ENCODE peak calls at places on chromosomes 1 and 21, in four cellular contexts. W is heart right ventricle, D is cardiac muscle cell, X is GM23338. Q is an unnamed sample.

GRCh38 chr1:46369542-46370213 is 24.4 kb upstream of the FAAH start:
- DNase-seq in W (no peak), D (peak; percentile 13), X (no peak), Q (peak; percentile 59)

GRCh38 chr1:67346982-67347381 is 39.3 kb downstream of the IL12RB2 start:
- DNase-seq in D (no peak), W (no peak), X (no peak), Q (no peak)

GRCh38 chr1:23371987-23372386 is 2.4 kb upstream of the ZNF436 start:
- DNase-seq in W (no peak), D (no peak), X (peak; percentile 27), Q (no peak)

GRCh38 chr1:6245869-6246496 is 2.0 kb downstream of the HES3 start:
- DNase-seq in W (no peak), X (peak; percentile 94), D (no peak), Q (peak; percentile 88)

GRCh38 chr1:241115784-241116183 is 241.2 kb downstream of the RGS7 start:
- DNase-seq in W (no peak), D (no peak), X (no peak), Q (no peak)

GRCh38 chr1:62381831-62382505 is 54.9 kb upstream of the USP1 start:
- DNase-seq in X (no peak), D (no peak), W (no peak), Q (no peak)

GRCh38 chr1:245322673-245323072 is 167.9 kb downstream of the KIF26B start:
- DNase-seq in D (no peak), W (no peak), X (no peak), Q (no peak)

GRCh38 chr1:53947172-53947835 is 1.2 kb downstream of the LRRC42 start:
- DNase-seq in W (no peak), X (no peak), D (no peak), Q (no peak)

GRCh38 chr1:20882837-20883236 is 95.7 kb upstream of the HP1BP3 start:
- DNase-seq in W (no peak), D (no peak), X (no peak), Q (no peak)

GRCh38 chr1:198162091-198162767 is 5.4 kb downstream of the NEK7 start:
- DNase-seq in X (no peak), D (no peak), W (no peak), Q (no peak)

GRCh38 chr1:84117868-84118267 is 26.2 kb upstream of the PRKACB start:
- DNase-seq in X (peak; percentile 14), D (peak; percentile 64), W (no peak), Q (no peak)

GRCh38 chr1:71509051-71509595 is 428.3 kb upstream of the ZRANB2 start:
- DNase-seq in D (peak; percentile 34), W (no peak), X (no peak), Q (no peak)

GRCh38 chr21:33854604-33855003 is 61.0 kb downstream of the ATP5PO start:
- DNase-seq in X (no peak), D (peak; percentile 19), W (no peak), Q (no peak)

GRCh38 chr1:5298376-5298775 is 644.0 kb downstream of the AJAP1 start:
- DNase-seq in D (no peak), X (no peak), W (no peak), Q (no peak)

GRCh38 chr1:231818342-231818741 is 191.8 kb downstream of the DISC1 start:
- DNase-seq in D (peak; percentile 49), X (no peak), W (peak; percentile 19), Q (no peak)

GRCh38 chr1:228668553-228669400 is 66.5 kb upstream of the RHOU start:
- DNase-seq in X (no peak), W (no peak), D (peak; percentile 81), Q (no peak)

GRCh38 chr21:42675403-42675802 is 22.0 kb downstream of the PDE9A start:
- DNase-seq in D (no peak), W (no peak), X (no peak), Q (no peak)
- H3K4me1 ChIP-seq in D (peaks cover 26% of the 10 kb centered on the region), W (peaks cover 22% of the 10 kb centered on the region), X (peaks cover 15% of the 10 kb centered on the region), Q (no peaks in the 10 kb centered on the region)

DNA sequence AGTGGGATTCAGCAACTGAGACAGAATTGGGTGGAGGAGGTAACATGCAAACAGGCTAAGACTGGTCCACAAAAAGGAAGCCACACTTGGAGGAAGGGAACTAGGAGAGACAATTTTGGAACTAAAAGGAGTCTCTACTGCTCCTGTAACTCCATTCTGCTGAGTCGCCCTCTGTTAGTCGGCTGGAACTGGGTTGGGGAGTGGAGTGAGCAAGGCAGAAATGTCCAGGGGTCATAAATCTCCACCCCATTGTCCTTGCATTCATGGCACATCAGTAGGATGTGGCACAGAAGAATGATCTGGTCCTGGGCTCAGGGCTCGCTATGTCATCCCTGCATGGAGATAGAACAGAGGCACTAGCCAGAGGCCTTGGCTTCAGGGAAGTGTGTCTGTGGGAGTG is 5.0 kb downstream of the LAMB3 start:
- DNase-seq in W (no peak), D (no peak), X (no peak), Q (no peak)
- H3K4me1 ChIP-seq in W (peaks cover 95% of the 10 kb centered on the region), D (peaks cover 31% of the 10 kb centered on the region), X (no peaks in the 10 kb centered on the region), Q (no peaks in the 10 kb centered on the region)

GRCh38 chr1:216433175-216433574 is 9.9 kb upstream of the USH2A start:
- DNase-seq in D (no peak), X (no peak), W (no peak), Q (no peak)
- H3K4me1 ChIP-seq in D (peaks cover 5% of the 10 kb centered on the region), X (no peaks in the 10 kb centered on the region), W (no peaks in the 10 kb centered on the region), Q (no peaks in the 10 kb centered on the region)

GRCh38 chr21:41843584-41843983 is 35.6 kb downstream of the PRDM15 start:
- DNase-seq in X (no peak), D (no peak), W (no peak), Q (no peak)

GRCh38 chr21:41847066-41847804 is 31.9 kb downstream of the PRDM15 start:
- DNase-seq in X (peak; percentile 60), W (no peak), D (peak; percentile 10), Q (no peak)

GRCh38 chr21:41846536-41846935 is 32.6 kb downstream of the PRDM15 start:
- DNase-seq in D (no peak), W (no peak), X (no peak), Q (no peak)

GRCh38 chr21:41845310-41846032 is 33.7 kb downstream of the PRDM15 start:
- DNase-seq in W (no peak), X (no peak), D (no peak), Q (no peak)

DNA sequence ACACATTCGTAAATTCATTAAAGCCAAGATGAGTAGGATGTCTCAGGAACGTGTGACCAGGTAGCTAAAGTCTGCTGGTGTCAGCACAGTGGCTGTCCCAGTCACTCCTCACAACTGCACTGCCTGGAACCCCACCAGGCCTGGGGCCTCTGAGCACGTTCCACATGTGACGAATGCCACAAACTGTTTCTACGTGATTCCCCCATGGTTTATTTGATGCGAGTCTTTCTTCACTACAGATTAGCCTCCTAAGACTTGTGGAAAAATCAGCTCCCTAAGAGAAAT is 33.2 kb downstream of the PRDM15 start:
- DNase-seq in W (no peak), X (no peak), D (no peak), Q (no peak)
- H3K4me1 ChIP-seq in W (no peaks in the 10 kb centered on the region), X (no peaks in the 10 kb centered on the region), D (peaks cover 12% of the 10 kb centered on the region), Q (peaks cover 3% of the 10 kb centered on the region)

DNA sequence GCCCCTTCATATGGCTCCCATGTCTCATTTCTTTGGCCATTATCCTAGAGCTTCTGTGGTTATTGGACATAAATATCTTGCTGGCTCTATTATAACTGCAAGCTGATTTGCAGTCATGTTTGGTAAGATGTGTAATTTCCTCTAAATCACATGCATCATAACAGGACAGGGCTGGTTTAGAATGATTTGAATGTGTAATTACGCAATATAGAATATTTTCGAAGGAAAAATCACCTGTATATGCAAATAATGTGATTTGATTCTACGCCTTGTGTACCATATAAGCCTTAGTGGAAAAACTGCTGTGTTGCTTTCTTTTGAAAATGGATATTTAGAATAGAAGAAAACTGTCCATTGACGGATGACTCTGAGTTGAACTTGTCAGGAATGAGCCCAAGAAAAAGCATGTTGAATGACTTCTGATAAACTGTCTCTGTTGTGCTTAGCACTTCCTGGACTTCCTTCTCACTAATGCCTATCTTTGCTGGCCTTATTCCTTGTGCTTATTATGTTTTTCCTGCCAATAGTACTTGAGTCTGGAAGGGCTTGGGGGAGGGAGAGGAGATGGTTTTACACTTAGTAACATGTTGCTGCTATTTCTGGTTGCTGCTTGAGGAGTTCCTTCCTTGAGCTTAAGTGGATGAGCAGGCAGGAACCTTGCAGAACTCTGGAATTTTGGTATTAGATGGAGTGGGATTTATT is 6.5 kb downstream of the CACHD1 start:
- DNase-seq in W (no peak), X (no peak), D (peak; percentile 85), Q (no peak)
- H3K4me1 ChIP-seq in W (peaks cover 42% of the 10 kb centered on the region), X (peaks cover 59% of the 10 kb centered on the region), D (peaks cover 79% of the 10 kb centered on the region), Q (no peaks in the 10 kb centered on the region)

GRCh38 chr1:225657462-225657989 is 4.6 kb upstream of the ENAH start:
- DNase-seq in W (no peak), D (peak; percentile 81), X (no peak), Q (no peak)
- H3K4me1 ChIP-seq in W (peaks cover 54% of the 10 kb centered on the region), D (peaks cover 10% of the 10 kb centered on the region), X (peaks cover 5% of the 10 kb centered on the region), Q (peaks cover 2% of the 10 kb centered on the region)

DNA sequence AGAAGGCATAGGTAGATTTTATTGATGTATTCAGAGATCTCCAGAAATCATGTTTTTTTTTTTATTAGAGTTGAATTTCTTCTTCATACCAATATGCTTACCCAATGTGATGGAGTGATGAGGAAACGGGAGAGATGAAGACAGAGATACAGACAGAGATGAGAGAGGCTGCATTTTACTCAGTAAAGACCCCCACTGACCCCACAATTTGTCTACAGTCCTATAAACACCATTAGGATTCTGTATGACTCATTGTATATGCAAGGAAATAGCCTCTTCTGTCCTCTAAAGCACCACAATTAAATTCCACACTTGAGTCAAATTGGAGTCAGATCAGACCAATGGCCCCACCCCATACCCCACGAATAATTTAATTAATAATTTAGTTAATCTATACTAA is 44.0 kb downstream of the RUNX1 start:
- DNase-seq in X (no peak), W (no peak), D (no peak), Q (no peak)
- H3K4me1 ChIP-seq in X (no peaks in the 10 kb centered on the region), W (peaks cover 16% of the 10 kb centered on the region), D (no peaks in the 10 kb centered on the region), Q (no peaks in the 10 kb centered on the region)

DNA sequence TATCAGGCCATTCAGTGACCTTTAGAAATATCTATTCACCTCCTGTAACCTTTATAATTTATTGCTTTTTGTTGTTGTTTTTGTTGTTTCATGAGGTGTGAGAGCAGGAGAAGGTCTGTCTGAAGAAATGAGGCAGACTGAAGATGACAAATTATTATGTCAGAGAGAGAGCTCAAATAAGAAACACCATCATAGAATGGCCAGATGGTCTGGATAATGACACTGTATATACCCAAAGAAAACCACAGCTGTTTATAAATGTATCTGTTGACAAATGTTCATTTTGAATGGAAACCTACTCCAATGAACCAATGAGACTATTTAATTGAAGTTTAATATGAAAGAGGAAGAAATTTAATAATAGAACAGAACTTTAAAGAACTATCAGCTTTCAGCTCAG is 202.4 kb downstream of the KCNK2 start:
- DNase-seq in W (no peak), X (no peak), D (no peak), Q (no peak)
- H3K4me1 ChIP-seq in W (no peaks in the 10 kb centered on the region), X (no peaks in the 10 kb centered on the region), D (no peaks in the 10 kb centered on the region), Q (no peaks in the 10 kb centered on the region)

GRCh38 chr1:156101880-156102279 is 12.6 kb upstream of the LMNA start:
- DNase-seq in D (no peak), X (no peak), W (peak; percentile 61), Q (no peak)
- H3K4me1 ChIP-seq in D (peaks cover 37% of the 10 kb centered on the region), X (peaks cover 21% of the 10 kb centered on the region), W (peaks cover 79% of the 10 kb centered on the region), Q (peaks cover 37% of the 10 kb centered on the region)

GRCh38 chr1:101064697-101065096 is 39.1 kb upstream of the DPH5 start:
- DNase-seq in D (peak; percentile 5), X (no peak), W (no peak), Q (no peak)
- H3K4me1 ChIP-seq in D (peaks cover 9% of the 10 kb centered on the region), X (no peaks in the 10 kb centered on the region), W (no peaks in the 10 kb centered on the region), Q (no peaks in the 10 kb centered on the region)

Q was measured in Karpas-422.